ENCODE peak calls at places on chromosomes 12 and 14, in seven cellular contexts. T, N, A, D, W, P and Y are unnamed samples.

GRCh38 chr12:54977155-54977554 is 7.4 kb downstream of the TESPA1 start:
- DNase-seq in T (peak), N (peak), A (no peak), D (no peak), W (no peak), P (no peak), Y (no peak)

GRCh38 chr12:21696603-21697002 is 39.0 kb upstream of the LDHB start:
- DNase-seq in T (no peak), N (no peak), A (no peak), D (no peak), W (no peak), P (no peak), Y (no peak)

GRCh38 chr14:100593751-100594624 is 6.8 kb upstream of the BEGAIN start:
- DNase-seq in T (no peak), N (no peak), A (no peak), D (no peak), W (no peak), P (no peak), Y (no peak)

GRCh38 chr14:100285021-100285912 is 21.0 kb downstream of the SLC25A29 start:
- DNase-seq in T (peak), N (peak), A (peak), D (peak), W (peak), P (peak), Y (no peak)

GRCh38 chr12:54980341-54980740 is 4.2 kb downstream of the TESPA1 start:
- DNase-seq in T (peak), N (no peak), A (no peak), D (no peak), W (no peak), P (no peak), Y (no peak)

GRCh38 chr12:39595923-39596322 is 23.7 kb downstream of the ABCD2 start:
- DNase-seq in T (no peak), N (no peak), A (no peak), D (no peak), W (no peak), P (no peak), Y (no peak)

GRCh38 chr12:65098364-65098763 is 22.7 kb downstream of the WIF1 start:
- DNase-seq in T (peak), N (no peak), A (no peak), D (no peak), W (no peak), P (no peak), Y (no peak)

GRCh38 chr12:67766370-67766769 is 117.8 kb downstream of the DYRK2 start:
- DNase-seq in T (peak), N (peak), A (no peak), D (no peak), W (no peak), P (no peak), Y (no peak)

GRCh38 chr12:15924956-15925355 is 13.8 kb downstream of the DERA start:
- DNase-seq in T (no peak), N (no peak), A (no peak), D (no peak), W (no peak), P (no peak), Y (no peak)

GRCh38 chr12:47808049-47808448 is 11.7 kb downstream of the HDAC7 start:
- DNase-seq in T (peak), N (peak), A (no peak), D (no peak), W (peak), P (no peak), Y (no peak)

GRCh38 chr14:63993992-63994391 is 141.2 kb downstream of the SYNE2 start:
- DNase-seq in T (no peak), N (no peak), A (no peak), D (no peak), W (no peak), P (no peak), Y (no peak)

GRCh38 chr14:51168220-51168613 is 71.8 kb upstream of the TMX1 start:
- DNase-seq in T (no peak), N (no peak), A (no peak), D (no peak), W (no peak), P (no peak), Y (no peak)

GRCh38 chr14:36797634-36798033 is 136.0 kb downstream of the PAX9 start:
- DNase-seq in T (no peak), N (no peak), A (no peak), D (no peak), W (no peak), P (no peak), Y (no peak)

GRCh38 chr12:613996-614726 is 49.1 kb downstream of the NINJ2 start:
- DNase-seq in T (peak), N (no peak), A (no peak), D (peak), W (no peak), P (no peak), Y (peak)

GRCh38 chr12:51972849-51973273 is 21.4 kb downstream of the ACVR1B start:
- DNase-seq in T (peak), N (peak), A (no peak), D (peak), W (no peak), P (no peak), Y (no peak)

GRCh38 chr12:2551514-2551913 is 243.3 kb upstream of the FKBP4 start:
- DNase-seq in T (no peak), N (no peak), A (no peak), D (no peak), W (no peak), P (no peak), Y (no peak)

GRCh38 chr12:96427269-96427729 is 27.1 kb upstream of the CDK17 start:
- DNase-seq in T (peak), N (peak), A (no peak), D (peak), W (peak), P (peak), Y (no peak)

GRCh38 chr14:105999361-106000028 is 473.1 kb downstream of the TMEM121 start:
- DNase-seq in T (peak), N (no peak), A (peak), D (peak), W (no peak), P (peak), Y (no peak)

GRCh38 chr12:76080017-76080728 is 4.3 kb downstream of the NAP1L1 start:
- DNase-seq in T (peak), N (peak), A (no peak), D (no peak), W (no peak), P (no peak), Y (no peak)

GRCh38 chr12:58915634-58916033 is 4.7 kb downstream of the LRIG3 start:
- DNase-seq in T (peak), N (peak), A (no peak), D (peak), W (peak), P (peak), Y (peak)

GRCh38 chr12:93192878-93193277 is 184.8 kb upstream of the NUDT4 start:
- DNase-seq in T (peak), N (no peak), A (no peak), D (no peak), W (no peak), P (no peak), Y (no peak)

GRCh38 chr12:106941481-106942156 is 14.1 kb upstream of the TMEM263 start:
- DNase-seq in T (no peak), N (no peak), A (no peak), D (no peak), W (no peak), P (no peak), Y (no peak)

GRCh38 chr12:106766393-106766826 is 8.1 kb upstream of the RIC8B start:
- DNase-seq in T (peak), N (no peak), A (no peak), D (no peak), W (peak), P (peak), Y (peak)

GRCh38 chr14:72608391-72609204 is 285.3 kb downstream of the DPF3 start:
- DNase-seq in T (peak), N (peak), A (no peak), D (peak), W (no peak), P (no peak), Y (no peak)

GRCh38 chr14:33714527-33715222 is 236.2 kb downstream of the EGLN3 start:
- DNase-seq in T (peak), N (no peak), A (no peak), D (peak), W (no peak), P (no peak), Y (no peak)

GRCh38 chr14:72714094-72714493 is 179.8 kb downstream of the DPF3 start:
- DNase-seq in T (no peak), N (no peak), A (no peak), D (no peak), W (no peak), P (no peak), Y (no peak)

GRCh38 chr12:27865421-27865820 is 85.4 kb upstream of the MANSC4 start:
- DNase-seq in T (peak), N (peak), A (no peak), D (no peak), W (no peak), P (no peak), Y (no peak)

GRCh38 chr14:22547309-22547947 is 41.6 kb downstream of the DAD1 start:
- DNase-seq in T (peak), N (no peak), A (no peak), D (no peak), W (no peak), P (no peak), Y (no peak)

GRCh38 chr12:47825239-47825639 is 5.5 kb upstream of the HDAC7 start:
- DNase-seq in T (no peak), N (no peak), A (no peak), D (no peak), W (peak), P (no peak), Y (no peak)

GRCh38 chr12:16599081-16599480 is 6.9 kb downstream of the LMO3 start:
- DNase-seq in T (no peak), N (no peak), A (no peak), D (no peak), W (no peak), P (peak), Y (no peak)

GRCh38 chr14:45085004-45085403 is 1.1 kb downstream of the PRPF39 start:
- DNase-seq in T (peak), N (peak), A (no peak), D (peak), W (no peak), P (no peak), Y (no peak)

GRCh38 chr14:30834353-30834752 is 40.0 kb upstream of the COCH start:
- DNase-seq in T (no peak), N (no peak), A (no peak), D (no peak), W (no peak), P (no peak), Y (no peak)

GRCh38 chr14:73878436-73878835 is 8.2 kb upstream of the ZNF410 start:
- DNase-seq in T (no peak), N (peak), A (no peak), D (no peak), W (no peak), P (no peak), Y (no peak)

GRCh38 chr12:58882796-58883195 is 37.5 kb downstream of the LRIG3 start:
- DNase-seq in T (no peak), N (no peak), A (no peak), D (peak), W (no peak), P (no peak), Y (no peak)

GRCh38 chr14:74308695-74309094 is 6.0 kb upstream of the ABCD4 start:
- DNase-seq in T (no peak), N (no peak), A (no peak), D (no peak), W (no peak), P (no peak), Y (no peak)

GRCh38 chr12:28290262-28290661 is 100.0 kb downstream of the CCDC91 start:
- DNase-seq in T (no peak), N (no peak), A (no peak), D (no peak), W (no peak), P (no peak), Y (no peak)

DNA sequence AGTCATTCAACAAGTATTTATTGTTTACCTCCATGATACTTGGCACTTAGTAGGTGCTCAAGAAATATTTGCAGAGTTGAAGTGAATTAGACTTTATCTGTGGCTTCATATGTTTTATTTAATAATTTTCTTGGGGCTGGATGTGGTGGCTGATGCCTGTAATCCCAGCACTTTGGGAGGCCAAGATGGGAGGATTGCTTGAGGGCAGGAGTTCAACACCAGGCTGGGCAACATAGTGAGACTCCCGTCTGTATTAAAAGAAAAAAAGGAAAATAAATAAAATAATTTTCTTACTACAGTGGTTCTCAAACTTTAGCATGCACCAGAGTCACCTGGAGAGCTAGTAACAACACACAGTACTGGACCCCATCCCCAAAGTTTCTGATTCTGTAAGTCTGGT is 905 bp downstream of the ADCK1 start:
- DNase-seq in T (no peak), N (no peak), A (no peak), D (no peak), W (no peak), P (no peak), Y (no peak)
- H3K27ac ChIP-seq in T (peak), N (no peak), A (peak), D (no peak), W (no peak), P (peak), Y (peak)

GRCh38 chr12:116389990-116390655 is 112.6 kb upstream of the MED13L start:
- DNase-seq in T (peak), N (peak), A (no peak), D (peak), W (no peak), P (no peak), Y (no peak)
- H3K27ac ChIP-seq in T (peak), N (peak), A (no peak), D (no peak), W (no peak), P (no peak), Y (no peak)

GRCh38 chr12:49984476-49984890 is 11.7 kb downstream of the AQP6 start:
- DNase-seq in T (no peak), N (no peak), A (no peak), D (no peak), W (no peak), P (no peak), Y (no peak)
- H3K27ac ChIP-seq in T (peak), N (peak), A (no peak), D (peak), W (no peak), P (no peak), Y (peak)

GRCh38 chr14:54627325-54627717 is 60.4 kb downstream of the SAMD4A start:
- DNase-seq in T (no peak), N (no peak), A (no peak), D (no peak), W (no peak), P (no peak), Y (no peak)
- H3K27ac ChIP-seq in T (peak), N (peak), A (peak), D (peak), W (no peak), P (peak), Y (peak)

GRCh38 chr12:53046655-53047220 is 3.1 kb upstream of the TNS2 start:
- DNase-seq in T (peak), N (peak), A (peak), D (peak), W (peak), P (peak), Y (peak)

GRCh38 chr12:53047221-53048032 is 2.4 kb upstream of the TNS2 start:
- DNase-seq in T (peak), N (peak), A (peak), D (peak), W (peak), P (peak), Y (peak)

GRCh38 chr12:53044896-53045571 is 4.8 kb upstream of the TNS2 start:
- DNase-seq in T (no peak), N (no peak), A (peak), D (no peak), W (no peak), P (peak), Y (no peak)

GRCh38 chr12:53044052-53044581 is 5.7 kb upstream of the TNS2 start:
- DNase-seq in T (peak), N (no peak), A (peak), D (no peak), W (peak), P (peak), Y (peak)

DNA sequence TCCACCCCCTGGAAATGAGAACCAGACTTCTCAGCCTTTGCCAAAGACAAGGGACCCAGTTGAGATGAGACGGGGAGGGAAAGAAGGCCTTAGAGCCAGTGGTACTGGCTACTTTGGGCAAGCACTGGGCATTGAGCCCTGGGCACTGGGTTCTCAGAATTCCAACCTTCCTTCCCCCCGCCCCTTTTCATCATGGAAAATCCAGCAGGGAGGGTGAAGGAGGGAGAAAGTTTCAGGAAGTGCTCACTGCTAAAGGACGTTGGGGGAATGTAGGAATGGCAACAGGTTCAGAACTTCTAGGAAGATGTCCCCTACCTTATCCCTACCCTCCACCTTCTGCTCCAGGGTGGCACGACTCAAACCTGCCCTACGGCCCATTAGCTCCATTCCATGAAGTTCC is 4.2 kb upstream of the TNS2 start:
- DNase-seq in T (peak), N (no peak), A (peak), D (no peak), W (no peak), P (peak), Y (no peak)
- H3K27ac ChIP-seq in T (peak), N (peak), A (peak), D (no peak), W (peak), P (peak), Y (peak)

GRCh38 chr12:99108924-99109323 is 463.8 kb downstream of the APAF1 start:
- DNase-seq in T (no peak), N (no peak), A (no peak), D (no peak), W (no peak), P (no peak), Y (no peak)

GRCh38 chr12:99111600-99111999 is 466.5 kb downstream of the APAF1 start:
- DNase-seq in T (no peak), N (no peak), A (no peak), D (peak), W (no peak), P (no peak), Y (no peak)

GRCh38 chr12:99110212-99110611 is 465.1 kb downstream of the APAF1 start:
- DNase-seq in T (no peak), N (no peak), A (no peak), D (no peak), W (no peak), P (no peak), Y (no peak)

DNA sequence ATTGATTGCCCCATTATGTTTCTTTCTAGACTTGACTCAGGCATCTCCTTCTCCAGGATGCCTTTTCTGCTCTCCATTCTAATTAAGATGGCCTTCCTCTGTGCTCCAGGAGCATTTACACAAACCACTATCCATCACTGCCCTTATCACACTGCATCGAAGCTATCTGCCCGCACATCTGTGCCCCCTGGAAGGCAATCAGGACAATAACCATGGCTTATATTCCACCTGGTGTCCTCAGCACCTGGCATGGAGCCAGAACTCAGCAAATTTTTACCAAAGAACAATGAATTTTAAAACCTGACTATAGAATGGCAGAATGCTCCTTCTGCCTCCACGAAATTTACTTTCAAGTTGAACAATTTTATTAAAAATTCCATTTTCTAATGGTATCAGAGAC is 465.8 kb downstream of the APAF1 start:
- DNase-seq in T (no peak), N (no peak), A (no peak), D (no peak), W (no peak), P (no peak), Y (no peak)
- H3K27ac ChIP-seq in T (no peak), N (no peak), A (no peak), D (no peak), W (no peak), P (no peak), Y (no peak)

GRCh38 chr14:98599082-98599481 is 672.9 kb downstream of the BCL11B start:
- DNase-seq in T (no peak), N (no peak), A (no peak), D (peak), W (no peak), P (no peak), Y (no peak)
- H3K27ac ChIP-seq in T (no peak), N (no peak), A (no peak), D (no peak), W (no peak), P (no peak), Y (no peak)